ENCODE peak calls at places on chromosomes 5 and 9, in six cellular contexts. F, C, W, Z, B and R are unnamed samples.
A peak's percentile ranks its signal among the peaks of the same experiment; 100 is the strongest.

GRCh38 chr9:71549023-71549422 is 219.3 kb downstream of the CEMIP2 start:
- DNase-seq in Z (no peak), F (no peak), B (no peak), C (peak; percentile 13), W (no peak), R (peak; percentile 39)

GRCh38 chr5:103498211-103498610 is 64.4 kb downstream of the NUDT12 start:
- DNase-seq in F (no peak), W (no peak), C (no peak), B (no peak), Z (no peak), R (no peak)

GRCh38 chr5:142725231-142726187 is 39.6 kb upstream of the FGF1 start:
- DNase-seq in C (no peak), B (no peak), Z (no peak), W (peak; percentile 26), F (no peak), R (no peak)

GRCh38 chr5:178078197-178078995 is 34.9 kb upstream of the N4BP3 start:
- DNase-seq in Z (peak; percentile 61), B (peak; percentile 92), F (peak; percentile 64), W (peak; percentile 94), C (no peak), R (peak; percentile 10)

GRCh38 chr5:135566422-135567416 is 12.1 kb downstream of the CXCL14 start:
- DNase-seq in F (no peak), W (no peak), Z (no peak), B (no peak), C (no peak), R (no peak)

GRCh38 chr9:95788011-95788410 is 87.5 kb upstream of the ERCC6L2 start:
- DNase-seq in F (no peak), Z (no peak), W (no peak), C (no peak), B (no peak), R (no peak)

GRCh38 chr9:91037511-91038482 is 236.2 kb downstream of the SYK start:
- DNase-seq in W (peak; percentile 92), B (peak; percentile 82), Z (peak; percentile 81), C (no peak), F (peak; percentile 52), R (no peak)

GRCh38 chr5:181261320-181262085 is 560 bp upstream of the TRIM52 start:
- DNase-seq in Z (peak; percentile 65), W (peak; percentile 74), B (peak; percentile 71), F (no peak), C (peak; percentile 75), R (peak; percentile 77)

GRCh38 chr5:7805379-7805778 is 45.6 kb downstream of the CFAP90 start:
- DNase-seq in B (no peak), C (peak; percentile 22), Z (peak; percentile 22), F (no peak), W (peak; percentile 6), R (no peak)